ENCODE peak calls at places on chromosomes 12 and 14, in six cellular contexts. U, K, S, N, H and M are unnamed samples.

GRCh38 chr12:89525002-89525823 is 617 bp upstream of the GALNT4 start:
- DNase-seq in U (peak), K (peak), S (peak), N (peak), H (peak), M (no peak)

GRCh38 chr14:75725481-75725880 is 64.4 kb downstream of the TTLL5 start:
- DNase-seq in U (peak), K (no peak), S (no peak), N (no peak), H (no peak), M (no peak)

GRCh38 chr14:61227893-61228591 is 53.1 kb downstream of the TMEM30B start:
- DNase-seq in U (no peak), K (no peak), S (peak), N (no peak), H (no peak), M (no peak)

GRCh38 chr14:43765474-43765873 is 741.6 kb downstream of the FSCB start:
- DNase-seq in U (no peak), K (no peak), S (no peak), N (no peak), H (no peak), M (no peak)

GRCh38 chr12:110091136-110091711 is 32.9 kb upstream of the IFT81 start:
- DNase-seq in U (no peak), K (no peak), S (no peak), N (no peak), H (no peak), M (no peak)

GRCh38 chr12:11894890-11895289 is 175.8 kb upstream of the BCL2L14 start:
- DNase-seq in U (no peak), K (no peak), S (no peak), N (no peak), H (no peak), M (no peak)

GRCh38 chr12:51744235-51744634 is 104.3 kb downstream of the FIGNL2 start:
- DNase-seq in U (peak), K (no peak), S (peak), N (no peak), H (no peak), M (no peak)

GRCh38 chr12:124715121-124715990 is 147.9 kb upstream of the NCOR2 start:
- DNase-seq in U (peak), K (no peak), S (no peak), N (no peak), H (no peak), M (no peak)

GRCh38 chr12:26032719-26033241 is 74.3 kb downstream of the RASSF8 start:
- DNase-seq in U (no peak), K (no peak), S (peak), N (peak), H (no peak), M (no peak)

GRCh38 chr12:102652645-102653313 is 172.4 kb upstream of the IGF1 start:
- DNase-seq in U (no peak), K (no peak), S (no peak), N (no peak), H (no peak), M (no peak)

GRCh38 chr12:114726092-114726710 is 42.2 kb upstream of the TBX3 start:
- DNase-seq in U (no peak), K (no peak), S (no peak), N (peak), H (no peak), M (no peak)

GRCh38 chr12:53737951-53738833 is 10.9 kb upstream of the CALCOCO1 start:
- DNase-seq in U (no peak), K (no peak), S (no peak), N (peak), H (peak), M (no peak)

GRCh38 chr14:42192659-42193425 is 586.2 kb downstream of the LRFN5 start:
- DNase-seq in U (peak), K (no peak), S (peak), N (peak), H (no peak), M (no peak)

GRCh38 chr12:118299791-118300460 is 72.8 kb downstream of the TAOK3 start:
- DNase-seq in U (no peak), K (no peak), S (no peak), N (no peak), H (no peak), M (no peak)

GRCh38 chr12:102653406-102653805 is 173.0 kb upstream of the IGF1 start:
- DNase-seq in U (no peak), K (no peak), S (no peak), N (no peak), H (no peak), M (no peak)

GRCh38 chr14:51342226-51342625 is 102.2 kb downstream of the TMX1 start:
- DNase-seq in U (peak), K (no peak), S (peak), N (no peak), H (no peak), M (no peak)

GRCh38 chr12:14207946-14208612 is 157.4 kb upstream of the ATF7IP start:
- DNase-seq in U (no peak), K (no peak), S (no peak), N (peak), H (no peak), M (no peak)

GRCh38 chr12:76284816-76285750 is 63.1 kb downstream of the BBS10 start:
- DNase-seq in U (peak), K (no peak), S (peak), N (no peak), H (peak), M (no peak)

GRCh38 chr12:26680724-26681455 is 152.1 kb downstream of the ITPR2 start:
- DNase-seq in U (peak), K (no peak), S (peak), N (no peak), H (no peak), M (no peak)

GRCh38 chr14:29274890-29275651 is 508.5 kb downstream of the FOXG1 start:
- DNase-seq in U (no peak), K (no peak), S (no peak), N (no peak), H (no peak), M (no peak)

GRCh38 chr14:27184371-27184901 is 586.6 kb upstream of the NOVA1 start:
- DNase-seq in U (no peak), K (no peak), S (peak), N (no peak), H (no peak), M (no peak)

GRCh38 chr12:120055231-120055630 is 61.3 kb downstream of the RAB35 start:
- DNase-seq in U (no peak), K (no peak), S (no peak), N (no peak), H (no peak), M (no peak)

GRCh38 chr14:78445275-78445674 is 275.1 kb downstream of the NRXN3 start:
- DNase-seq in U (no peak), K (no peak), S (no peak), N (no peak), H (no peak), M (no peak)

GRCh38 chr12:19155981-19156734 is 26.6 kb downstream of the PLEKHA5 start:
- DNase-seq in U (no peak), K (no peak), S (no peak), N (no peak), H (no peak), M (no peak)

GRCh38 chr12:73181244-73181643 is 909.1 kb downstream of the TRHDE start:
- DNase-seq in U (no peak), K (no peak), S (no peak), N (peak), H (no peak), M (no peak)

GRCh38 chr12:78088391-78088832 is 257.7 kb downstream of the NAV3 start:
- DNase-seq in U (peak), K (no peak), S (peak), N (no peak), H (no peak), M (no peak)

GRCh38 chr12:104263580-104264358 is 39.8 kb upstream of the EID3 start:
- DNase-seq in U (peak), K (no peak), S (no peak), N (no peak), H (no peak), M (no peak)

GRCh38 chr14:50944647-50945413 is 547 bp upstream of the PYGL start:
- DNase-seq in U (peak), K (no peak), S (peak), N (no peak), H (no peak), M (no peak)

GRCh38 chr12:92992041-92992440 is 62.9 kb upstream of the EEA1 start:
- DNase-seq in U (peak), K (no peak), S (peak), N (no peak), H (no peak), M (no peak)

GRCh38 chr12:6701078-6701768 is 608 bp upstream of the PIANP start:
- DNase-seq in U (no peak), K (peak), S (no peak), N (peak), H (peak), M (no peak)

GRCh38 chr14:94059998-94060397 is 21.0 kb downstream of the DDX24 start:
- DNase-seq in U (no peak), K (no peak), S (no peak), N (no peak), H (no peak), M (no peak)

GRCh38 chr12:50647479-50647878 is 116.4 kb upstream of the ATF1 start:
- DNase-seq in U (peak), K (no peak), S (no peak), N (peak), H (no peak), M (no peak)

GRCh38 chr12:15580431-15580830 is 208.8 kb downstream of the EPS8 start:
- DNase-seq in U (no peak), K (no peak), S (no peak), N (no peak), H (no peak), M (no peak)

GRCh38 chr12:13001725-13002040 is 1.6 kb upstream of the HEBP1 start:
- DNase-seq in U (no peak), K (no peak), S (no peak), N (peak), H (no peak), M (no peak)

GRCh38 chr14:63378444-63378843 is 59.7 kb upstream of the GPHB5 start:
- DNase-seq in U (no peak), K (no peak), S (no peak), N (no peak), H (no peak), M (no peak)

GRCh38 chr12:123028475-123028874 is 48.0 kb downstream of the ARL6IP4 start:
- DNase-seq in U (no peak), K (no peak), S (no peak), N (no peak), H (no peak), M (no peak)

GRCh38 chr12:11732760-11733159 is 83.3 kb downstream of the ETV6 start:
- DNase-seq in U (no peak), K (no peak), S (no peak), N (no peak), H (no peak), M (no peak)

GRCh38 chr12:57096099-57096572 is 7.2 kb downstream of the NAB2 start:
- DNase-seq in U (no peak), K (no peak), S (no peak), N (no peak), H (no peak), M (no peak)

GRCh38 chr12:51852404-51853137 is 4.1 kb upstream of the FIGNL2 start:
- DNase-seq in U (no peak), K (no peak), S (no peak), N (no peak), H (no peak), M (no peak)

DNA sequence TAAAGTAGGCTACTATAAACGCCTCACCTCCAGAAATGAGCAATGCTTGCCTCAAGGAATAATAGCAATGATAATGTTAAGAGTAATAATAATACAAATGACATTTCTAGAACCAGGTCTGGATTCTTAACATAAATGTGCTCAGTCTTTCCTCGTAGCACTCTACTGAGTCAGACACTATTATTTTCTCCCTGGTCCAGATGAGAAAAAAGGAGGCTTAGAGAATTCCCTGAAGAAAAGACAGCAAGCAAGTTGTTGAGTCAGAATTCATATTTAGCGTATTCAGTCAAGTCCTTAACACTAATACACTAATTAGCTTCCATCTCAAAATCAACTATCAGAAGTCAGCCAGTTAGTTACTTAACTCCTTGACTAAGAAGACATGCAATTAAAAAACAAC is 13.2 kb downstream of the KCNC2 start:
- DNase-seq in U (no peak), K (no peak), S (no peak), N (no peak), H (no peak), M (no peak)
- H2BK15ac ChIP-seq in U (no peak), K (no peak), S (no peak), N (no peak), H (no peak), M (no peak)

DNA sequence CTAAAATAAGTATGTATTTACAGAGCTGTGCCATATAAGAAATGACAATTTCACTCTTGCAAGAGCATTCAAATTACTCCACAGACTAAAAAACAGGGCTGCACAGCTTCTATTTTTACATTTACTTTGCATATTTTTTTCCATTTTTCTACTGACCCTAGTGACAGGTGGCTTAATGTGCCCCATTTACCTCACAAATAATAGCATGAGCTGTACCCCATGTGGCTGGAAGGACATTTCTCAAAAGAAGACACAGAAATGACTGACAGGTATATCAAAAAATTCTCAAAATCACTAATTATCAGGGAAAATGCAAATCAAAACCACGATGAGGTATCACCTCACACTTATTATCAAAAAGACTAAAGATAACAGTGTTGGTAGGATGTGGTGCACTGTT is 1128.6 kb downstream of the SLC16A7 start:
- DNase-seq in U (no peak), K (no peak), S (no peak), N (no peak), H (no peak), M (no peak)
- H2BK15ac ChIP-seq in U (no peak), K (no peak), S (no peak), N (no peak), H (no peak), M (no peak)

DNA sequence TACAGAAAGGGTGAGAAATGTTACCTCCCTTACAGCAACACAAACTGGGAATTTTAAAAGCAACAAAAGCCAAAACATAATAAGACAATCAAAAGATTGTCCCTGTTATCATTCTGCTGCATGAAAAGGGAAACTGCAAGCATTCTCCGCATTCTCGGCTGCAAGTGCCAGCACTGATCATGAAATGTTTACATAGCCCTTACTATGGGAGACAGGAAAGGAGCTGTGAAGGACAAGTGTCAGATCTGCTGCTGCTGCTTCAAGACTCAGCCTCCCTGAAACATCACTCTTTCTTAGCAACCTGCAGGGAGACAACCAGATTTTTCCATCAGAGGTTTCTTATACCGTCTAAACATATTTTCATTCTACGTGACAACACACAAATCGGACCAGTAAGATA is 20.1 kb downstream of the DENND5B start:
- DNase-seq in U (peak), K (no peak), S (peak), N (peak), H (peak), M (no peak)
- H2BK15ac ChIP-seq in U (no peak), K (no peak), S (no peak), N (no peak), H (no peak), M (no peak)

GRCh38 chr14:79601579-79601978 is 609.7 kb downstream of the DIO2 start:
- DNase-seq in U (no peak), K (no peak), S (no peak), N (no peak), H (no peak), M (no peak)
- H2BK15ac ChIP-seq in U (no peak), K (no peak), S (no peak), N (no peak), H (no peak), M (no peak)

DNA sequence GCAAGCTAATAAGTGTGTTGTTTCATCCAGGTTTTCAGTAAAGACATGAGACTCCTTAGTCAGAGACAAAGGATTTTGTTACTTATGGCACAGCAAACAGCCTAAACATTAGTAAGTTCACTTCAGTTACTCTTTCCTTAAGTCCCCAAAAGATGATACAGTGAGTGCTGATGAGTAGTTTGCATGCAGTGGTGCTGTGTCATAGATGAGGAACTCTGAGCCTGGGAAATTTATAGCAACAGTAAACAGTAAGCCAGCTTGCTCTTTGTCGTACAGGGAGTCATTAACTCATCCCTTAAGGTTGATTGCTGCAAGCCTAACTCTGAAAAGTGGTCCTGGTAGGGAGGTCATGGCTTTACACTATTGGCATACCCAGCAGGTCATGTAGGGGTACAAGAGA is 208.6 kb upstream of the OR4E1 start:
- DNase-seq in U (no peak), K (no peak), S (peak), N (no peak), H (no peak), M (no peak)
- H2BK15ac ChIP-seq in U (no peak), K (no peak), S (no peak), N (no peak), H (no peak), M (no peak)

GRCh38 chr12:91617830-91618229 is 435.2 kb upstream of the DCN start:
- DNase-seq in U (no peak), K (no peak), S (no peak), N (no peak), H (no peak), M (no peak)
- H2BK15ac ChIP-seq in U (no peak), K (no peak), S (no peak), N (no peak), H (no peak), M (no peak)